ENCODE peak calls at places on chromosomes 13 and 19, in eight cellular contexts. N, H, I, G, L, T, S and J are unnamed samples.

GRCh38 chr19:14138576-14139265 is 2.3 kb upstream of the ASF1B start:
- DNase-seq in N (no peak), I (peak), H (no peak), T (no peak), L (peak), G (no peak), S (no peak), J (no peak)

GRCh38 chr13:114077938-114078335 is 54.5 kb downstream of the RASA3 start:
- DNase-seq in H (no peak), L (no peak), S (no peak), I (peak), G (no peak), N (no peak), T (no peak), J (no peak)

GRCh38 chr13:79812070-79812850 is 331.3 kb downstream of the NDFIP2 start:
- DNase-seq in T (no peak), G (no peak), I (no peak), S (no peak), H (no peak), L (no peak), N (no peak), J (no peak)

GRCh38 chr13:40618581-40619478 is 47.6 kb downstream of the FOXO1 start:
- DNase-seq in L (peak), H (no peak), I (no peak), G (no peak), T (no peak), N (no peak), S (no peak), J (no peak)

GRCh38 chr13:64538711-64539110 is 2691.4 kb downstream of the PCDH9 start:
- DNase-seq in L (no peak), G (no peak), N (no peak), H (no peak), I (peak), T (no peak), S (no peak), J (no peak)

GRCh38 chr13:68984688-68985319 is 1122.8 kb upstream of the ATXN8OS start:
- DNase-seq in L (no peak), S (no peak), G (no peak), T (no peak), H (no peak), I (no peak), N (no peak), J (no peak)

GRCh38 chr13:64333888-64334287 is 2896.2 kb downstream of the PCDH9 start:
- DNase-seq in S (no peak), G (no peak), N (no peak), L (no peak), I (no peak), H (no peak), T (no peak), J (no peak)

GRCh38 chr19:3269972-3270667 is 45.7 kb downstream of the CELF5 start:
- DNase-seq in L (no peak), T (no peak), S (no peak), I (no peak), G (no peak), H (no peak), N (no peak), J (peak)

GRCh38 chr19:45630463-45630862 is 8.7 kb downstream of the EML2 start:
- DNase-seq in N (no peak), T (no peak), H (no peak), G (no peak), L (peak), S (no peak), I (peak), J (no peak)

GRCh38 chr13:35865341-35866240 is 265.6 kb downstream of the DCLK1 start:
- DNase-seq in G (no peak), L (no peak), H (no peak), N (no peak), T (no peak), I (no peak), S (no peak), J (no peak)

GRCh38 chr19:7348587-7349230 is at the start of gene ARHGEF18:
- DNase-seq in G (peak), N (no peak), H (peak), L (no peak), I (no peak), S (no peak), T (no peak), J (no peak)

GRCh38 chr19:412356-413355 is 3.7 kb upstream of the C2CD4C start:
- DNase-seq in S (no peak), H (no peak), T (peak), N (peak), L (no peak), G (no peak), I (no peak), J (no peak)

GRCh38 chr19:45476349-45476717 is 8.5 kb downstream of the FOSB start:
- DNase-seq in S (no peak), L (no peak), N (no peak), I (peak), G (no peak), H (no peak), T (no peak), J (no peak)

GRCh38 chr19:42850981-42851717 is 28.4 kb downstream of the PSG1 start:
- DNase-seq in L (peak), H (no peak), I (peak), T (no peak), G (no peak), N (no peak), S (no peak), J (no peak)

GRCh38 chr19:4014541-4015491 is 7.3 kb downstream of the PIAS4 start:
- DNase-seq in N (no peak), H (peak), I (no peak), L (no peak), T (no peak), G (no peak), S (peak), J (no peak)

GRCh38 chr13:105603283-105603682 is 932.2 kb downstream of the EFNB2 start:
- DNase-seq in L (peak), H (no peak), G (no peak), N (peak), S (no peak), T (no peak), I (no peak), J (no peak)

GRCh38 chr13:26749285-26749684 is 11.3 kb downstream of the GPR12 start:
- DNase-seq in N (no peak), I (no peak), G (no peak), L (peak), S (no peak), H (no peak), T (no peak), J (no peak)

GRCh38 chr19:49672131-49672919 is 4.7 kb upstream of the PRMT1 start:
- DNase-seq in L (peak), N (peak), S (peak), I (peak), H (peak), G (peak), T (peak), J (peak)

GRCh38 chr13:97506511-97506910 is 72.5 kb downstream of the RAP2A start:
- DNase-seq in I (peak), G (no peak), N (no peak), H (no peak), S (no peak), L (peak), T (no peak), J (no peak)

GRCh38 chr13:41905600-41906254 is 55.2 kb downstream of the VWA8 start:
- DNase-seq in N (peak), L (peak), H (no peak), I (peak), T (no peak), G (no peak), S (no peak), J (peak)

GRCh38 chr19:41407271-41407670 is 9.7 kb downstream of the BCKDHA start:
- DNase-seq in H (no peak), N (no peak), S (no peak), L (no peak), T (no peak), G (no peak), I (no peak), J (no peak)

GRCh38 chr19:52444506-52444905 is 8.8 kb upstream of the ZNF578 start:
- DNase-seq in L (no peak), H (no peak), N (no peak), S (no peak), G (no peak), T (no peak), I (no peak), J (no peak)

GRCh38 chr19:32339988-32340874 is 5.2 kb upstream of the ZNF507 start:
- DNase-seq in T (peak), N (peak), H (peak), L (peak), I (peak), G (peak), S (no peak), J (peak)

GRCh38 chr13:67619987-67620386 is 389.9 kb upstream of the PCDH9 start:
- DNase-seq in G (no peak), T (no peak), L (peak), S (no peak), N (no peak), H (no peak), I (no peak), J (no peak)

GRCh38 chr19:14413765-14414171 is 5.4 kb downstream of the DDX39A start:
- DNase-seq in T (no peak), I (peak), N (no peak), H (no peak), S (no peak), G (no peak), L (no peak), J (peak)

GRCh38 chr19:18701250-18701608 is 17.7 kb downstream of the CRTC1 start:
- DNase-seq in N (no peak), G (no peak), S (no peak), H (no peak), L (no peak), I (no peak), T (no peak), J (no peak)

GRCh38 chr13:66424417-66424816 is 805.7 kb downstream of the PCDH9 start:
- DNase-seq in G (no peak), S (no peak), H (no peak), N (no peak), L (peak), T (no peak), I (no peak), J (no peak)

GRCh38 chr19:23203841-23204344 is 46.3 kb downstream of the ZNF724 start:
- DNase-seq in G (no peak), I (no peak), H (no peak), S (no peak), T (no peak), N (no peak), L (no peak), J (no peak)

GRCh38 chr19:17296278-17296677 is 6.9 kb downstream of the ABHD8 start:
- DNase-seq in N (no peak), G (no peak), I (peak), L (peak), H (no peak), T (no peak), S (no peak), J (no peak)

GRCh38 chr13:51961493-51962403 is 49.5 kb downstream of the ATP7B start:
- DNase-seq in N (no peak), G (no peak), L (no peak), T (no peak), S (no peak), H (no peak), I (no peak), J (no peak)

GRCh38 chr19:31960474-31960873 is 384.9 kb upstream of the ZNF507 start:
- DNase-seq in L (no peak), I (no peak), S (no peak), G (no peak), H (no peak), T (no peak), N (no peak), J (no peak)